ENCODE peak calls at places on chromosomes 2 and 18, in four cellular contexts. Y is breast epithelium, B is esophagus muscularis mucosa, I is endothelial cell of umbilical vein. R is an unnamed sample.

GRCh38 chr2:158542577-158542976 is 85.8 kb downstream of the PKP4 start:
- DNase-seq in Y (no peak), B (no peak), I (no peak), R (no peak)

GRCh38 chr18:59660976-59661743 is 36.1 kb downstream of the CCBE1 start:
- DNase-seq in Y (no peak), B (no peak), I (no peak), R (no peak)

GRCh38 chr18:78673516-78674321 is 305.9 kb upstream of the SALL3 start:
- DNase-seq in Y (no peak), B (no peak), I (no peak), R (no peak)

GRCh38 chr2:26363323-26363722 is 16.7 kb upstream of the ADGRF3 start:
- DNase-seq in Y (no peak), B (no peak), I (no peak), R (no peak)

GRCh38 chr2:19714926-19715325 is 186.9 kb downstream of the TTC32 start:
- DNase-seq in Y (no peak), B (no peak), I (no peak), R (no peak)

GRCh38 chr2:7034313-7034712 is 117.1 kb downstream of the RNF144A start:
- DNase-seq in Y (no peak), B (no peak), I (no peak), R (no peak)

GRCh38 chr2:86068098-86069047 is 37.3 kb downstream of the POLR1A start:
- DNase-seq in Y (no peak), B (no peak), I (no peak), R (no peak)

GRCh38 chr18:2657043-2657512 is 1.6 kb downstream of the SMCHD1 start:
- DNase-seq in Y (no peak), B (no peak), I (peak), R (no peak)

GRCh38 chr2:144999040-144999875 is 479.3 kb upstream of the ZEB2 start:
- DNase-seq in Y (no peak), B (no peak), I (no peak), R (no peak)

GRCh38 chr2:128268611-128269357 is 49.9 kb downstream of the HS6ST1 start:
- DNase-seq in Y (no peak), B (no peak), I (no peak), R (no peak)

GRCh38 chr2:11389551-11390528 is 45.4 kb upstream of the ROCK2 start:
- DNase-seq in Y (no peak), B (no peak), I (peak), R (peak)

GRCh38 chr2:99451280-99451679 is 38.5 kb downstream of the REV1 start:
- DNase-seq in Y (no peak), B (no peak), I (no peak), R (no peak)

GRCh38 chr2:229835601-229836283 is 86.1 kb downstream of the TRIP12 start:
- DNase-seq in Y (no peak), B (no peak), I (no peak), R (no peak)

GRCh38 chr18:36467614-36468013 is 170.1 kb downstream of the FHOD3 start:
- DNase-seq in Y (no peak), B (no peak), I (no peak), R (no peak)

GRCh38 chr18:70490008-70490933 is 201.4 kb downstream of the SOCS6 start:
- DNase-seq in Y (no peak), B (no peak), I (peak), R (peak)

GRCh38 chr2:9377461-9378097 is 45.7 kb downstream of the ITGB1BP1 start:
- DNase-seq in Y (no peak), B (no peak), I (no peak), R (no peak)

GRCh38 chr18:79926306-79926705 is 25.1 kb downstream of the SLC66A2 start:
- DNase-seq in Y (peak), B (no peak), I (no peak), R (peak)

GRCh38 chr2:43294973-43295603 is 68.7 kb upstream of the ZFP36L2 start:
- DNase-seq in Y (no peak), B (no peak), I (no peak), R (no peak)

GRCh38 chr18:44341759-44342158 is 338.9 kb upstream of the SETBP1 start:
- DNase-seq in Y (no peak), B (no peak), I (no peak), R (no peak)

DNA sequence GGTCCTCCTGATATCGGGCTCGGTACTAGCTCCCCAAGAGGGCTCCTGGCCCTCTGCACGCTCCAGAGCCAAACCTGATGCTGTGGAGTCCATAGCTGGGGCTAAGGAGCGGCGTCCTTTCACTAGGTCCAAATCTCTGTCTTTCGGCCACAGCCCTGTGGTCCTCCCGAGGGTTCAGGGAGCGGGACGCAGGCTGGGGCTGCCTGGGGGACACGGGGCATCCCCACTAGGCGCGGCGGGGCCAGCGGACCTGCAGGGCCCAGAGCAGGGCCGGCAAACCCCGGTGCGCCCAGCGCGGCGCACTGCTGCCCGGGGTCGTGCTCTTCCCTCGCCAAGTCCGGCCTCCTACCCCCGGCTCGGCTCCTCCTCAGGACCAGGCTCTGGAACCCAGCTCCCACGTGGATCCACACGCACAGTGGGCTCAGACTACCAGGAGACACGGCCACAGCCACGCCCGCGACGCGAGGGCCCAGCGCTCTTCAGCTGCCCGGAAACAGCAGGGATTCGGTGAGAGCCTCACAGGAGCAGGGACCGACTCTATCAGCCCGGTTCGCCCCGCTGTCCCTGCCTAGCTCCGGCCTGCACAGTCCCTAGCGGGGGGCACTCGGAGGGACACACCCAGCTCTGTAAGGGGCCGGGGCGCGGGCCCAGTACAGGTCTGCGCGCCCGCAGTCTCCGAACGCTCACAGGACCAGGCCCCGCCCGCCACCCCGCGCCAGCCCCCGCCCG is 593 bp downstream of the ZNF514 start:
- DNase-seq in Y (peak), B (peak), I (peak), R (peak)
- TF ChIP-seq POLR2A in Y (no peak), B (no peak), I (no peak), R (no peak)

GRCh38 chr2:68734688-68735525 is at the start of gene ARHGAP25:
- DNase-seq in Y (no peak), B (peak), I (no peak), R (no peak)
- TF ChIP-seq POLR2A in Y (no peak), B (no peak), I (no peak), R (no peak)

GRCh38 chr2:191835539-191836350 is 11.1 kb downstream of the CAVIN2 start:
- DNase-seq in Y (no peak), B (no peak), I (peak), R (no peak)
- TF ChIP-seq POLR2A in Y (no peak), B (no peak), I (no peak), R (no peak)

GRCh38 chr2:37833420-37833819 is 91.7 kb upstream of the RMDN2 start:
- DNase-seq in Y (no peak), B (no peak), I (no peak), R (no peak)

GRCh38 chr2:37829202-37829601 is 95.9 kb upstream of the RMDN2 start:
- DNase-seq in Y (no peak), B (no peak), I (peak), R (no peak)

GRCh38 chr2:37831081-37831780 is 93.9 kb upstream of the RMDN2 start:
- DNase-seq in Y (no peak), B (no peak), I (no peak), R (no peak)

GRCh38 chr2:37829616-37830385 is 95.3 kb upstream of the RMDN2 start:
- DNase-seq in Y (no peak), B (no peak), I (peak), R (no peak)

DNA sequence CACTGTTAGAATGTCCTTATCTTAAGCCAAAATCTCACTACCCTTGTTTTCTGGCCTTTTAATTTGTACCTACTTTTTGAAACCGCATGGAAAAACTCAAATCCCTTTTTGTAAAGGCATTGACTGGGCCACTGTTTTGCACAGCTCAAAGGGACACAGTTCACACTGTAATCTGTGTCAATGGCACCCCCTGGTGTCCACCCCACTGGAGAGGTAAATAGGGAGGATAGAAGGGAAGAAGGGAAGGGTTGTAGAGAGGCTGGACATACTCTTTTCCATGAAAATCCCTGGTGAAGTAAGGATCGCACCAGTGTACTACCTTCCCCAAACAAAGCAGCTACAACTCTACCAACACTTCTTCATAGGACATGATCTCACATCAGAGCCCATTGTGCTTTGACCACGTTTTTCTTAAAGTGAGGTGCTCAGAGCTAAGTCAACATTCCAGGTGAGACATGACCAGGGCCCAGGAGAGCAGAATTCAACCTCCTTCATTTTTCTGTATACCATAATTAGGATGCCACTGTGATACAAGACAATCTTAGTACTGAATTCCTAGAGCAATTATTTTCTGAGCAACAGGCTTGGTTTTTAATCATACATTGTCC is 92.4 kb upstream of the RMDN2 start:
- DNase-seq in Y (peak), B (peak), I (peak), R (peak)
- TF ChIP-seq POLR2A in Y (no peak), B (no peak), I (no peak), R (no peak)

GRCh38 chr2:235966932-235967331 is 201.3 kb downstream of the GBX2 start:
- DNase-seq in Y (no peak), B (no peak), I (no peak), R (no peak)
- TF ChIP-seq POLR2A in Y (no peak), B (no peak), I (no peak), R (no peak)

GRCh38 chr2:178452870-178453269 is 1.7 kb downstream of the PJVK start:
- DNase-seq in Y (no peak), B (no peak), I (no peak), R (no peak)

GRCh38 chr2:178448968-178449661 is 1.9 kb downstream of the PRKRA start:
- DNase-seq in Y (no peak), B (no peak), I (no peak), R (no peak)

GRCh38 chr2:178452334-178452733 is 1.2 kb downstream of the PJVK start:
- DNase-seq in Y (no peak), B (no peak), I (no peak), R (no peak)

GRCh38 chr2:178449700-178450573 is 1.0 kb downstream of the PRKRA start:
- DNase-seq in Y (no peak), B (no peak), I (peak), R (no peak)

DNA sequence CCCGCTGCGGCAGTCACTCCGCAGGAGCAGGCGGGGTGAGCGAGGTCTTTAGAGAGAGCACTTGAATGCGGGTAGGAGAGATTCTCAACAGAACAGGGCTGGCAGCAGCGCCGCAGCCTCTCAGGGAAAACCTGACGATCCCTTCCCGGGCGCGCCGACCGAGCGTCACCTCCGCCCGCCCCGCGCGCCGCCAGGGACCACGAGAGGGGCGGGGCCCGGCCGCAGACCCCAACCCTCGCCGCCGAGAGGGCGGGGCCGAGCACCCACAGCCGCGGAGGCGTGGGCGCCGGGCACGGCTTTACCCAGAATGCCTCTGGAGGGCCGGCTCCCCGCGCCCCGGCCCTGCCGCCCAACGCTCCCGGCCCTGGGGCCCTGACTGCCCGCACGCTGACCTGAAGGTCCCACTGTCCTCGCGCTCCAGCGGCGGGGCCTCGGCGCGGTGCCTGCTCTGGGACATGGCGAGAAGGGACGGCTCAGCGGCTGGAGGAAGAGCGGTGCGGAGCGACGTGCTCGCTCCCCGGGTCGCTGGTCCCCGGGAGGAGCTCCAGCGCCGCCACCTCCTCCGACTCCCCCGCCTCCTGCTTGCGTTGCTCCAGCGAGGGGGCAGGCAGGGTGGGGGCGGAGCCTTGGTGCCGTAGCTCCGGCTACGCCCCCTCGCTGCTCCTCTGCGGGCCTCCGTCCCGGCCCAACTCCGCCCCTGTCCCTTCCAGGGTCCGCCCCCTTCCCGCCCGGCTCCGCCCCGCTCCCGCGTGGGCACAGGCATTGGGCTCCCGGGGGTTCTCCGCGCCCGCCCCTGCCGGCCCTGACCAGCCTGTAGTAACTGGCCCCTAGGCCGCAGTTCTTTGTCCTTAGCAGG is at the start of the genes PJVK and PRKRA:
- DNase-seq in Y (peak), B (peak), I (peak), R (peak)
- TF ChIP-seq POLR2A in Y (peak), B (peak), I (peak), R (peak)

R was measured in stomach.